ENCODE peak calls at places on chromosome 12, in nine cellular contexts. One of them, this sample, is unnamed.
A peak's percentile ranks its signal among the peaks of the same experiment; 100 is the strongest.

GRCh38 chr12:124460771-124461170 is 106.6 kb downstream of the NCOR2 start:
- DNase-seq in COLO829: no peak
- DNase-seq in activated CD8-positive, alpha-beta memory T cell treated with anti-CD3 and anti-CD28 coated beads for 4 hours: no peak
- DNase-seq in stimulated activated CD4-positive, alpha-beta T cell treated with anti-CD3 and anti-CD28 coated beads, TNF-alpha, amount 100 ng/mL, for 48 hours: no peak
- DNase-seq in lower leg skin: no peak
- DNase-seq in NCI-H524 treated with DMSO at 0.1 percent for 48 hours: no peak
- DNase-seq in CD8-positive, alpha-beta memory T cell: no peak
- DNase-seq in tibial nerve: no peak
- DNase-seq in fibroblast of the aortic adventitia: no peak
- DNase-seq in this sample: no peak

GRCh38 chr12:56128669-56129209 is 672 bp downstream of the ESYT1 start:
- DNase-seq in NCI-H524 treated with DMSO at 0.1 percent for 48 hours: no peak
- DNase-seq in lower leg skin: peak; percentile 92
- DNase-seq in activated CD8-positive, alpha-beta memory T cell treated with anti-CD3 and anti-CD28 coated beads for 4 hours: no peak
- DNase-seq in tibial nerve: peak; percentile 30
- DNase-seq in COLO829: no peak
- DNase-seq in stimulated activated CD4-positive, alpha-beta T cell treated with anti-CD3 and anti-CD28 coated beads, TNF-alpha, amount 100 ng/mL, for 48 hours: no peak
- DNase-seq in CD8-positive, alpha-beta memory T cell: peak; percentile 49
- DNase-seq in fibroblast of the aortic adventitia: peak; percentile 31
- DNase-seq in this sample: no peak

GRCh38 chr12:84463756-84464495 is 448.7 kb downstream of the SLC6A15 start:
- DNase-seq in lower leg skin: no peak
- DNase-seq in COLO829: no peak
- DNase-seq in activated CD8-positive, alpha-beta memory T cell treated with anti-CD3 and anti-CD28 coated beads for 4 hours: no peak
- DNase-seq in stimulated activated CD4-positive, alpha-beta T cell treated with anti-CD3 and anti-CD28 coated beads, TNF-alpha, amount 100 ng/mL, for 48 hours: no peak
- DNase-seq in tibial nerve: no peak
- DNase-seq in CD8-positive, alpha-beta memory T cell: no peak
- DNase-seq in NCI-H524 treated with DMSO at 0.1 percent for 48 hours: no peak
- DNase-seq in fibroblast of the aortic adventitia: peak; percentile 82
- DNase-seq in this sample: no peak

GRCh38 chr12:32053881-32054624 is 52.6 kb upstream of the BICD1 start:
- DNase-seq in CD8-positive, alpha-beta memory T cell: no peak
- DNase-seq in stimulated activated CD4-positive, alpha-beta T cell treated with anti-CD3 and anti-CD28 coated beads, TNF-alpha, amount 100 ng/mL, for 48 hours: no peak
- DNase-seq in lower leg skin: peak; percentile 21
- DNase-seq in tibial nerve: no peak
- DNase-seq in activated CD8-positive, alpha-beta memory T cell treated with anti-CD3 and anti-CD28 coated beads for 4 hours: no peak
- DNase-seq in fibroblast of the aortic adventitia: no peak
- DNase-seq in NCI-H524 treated with DMSO at 0.1 percent for 48 hours: no peak
- DNase-seq in COLO829: no peak
- DNase-seq in this sample: no peak

GRCh38 chr12:104566244-104566993 is 109.7 kb downstream of the CHST11 start:
- DNase-seq in activated CD8-positive, alpha-beta memory T cell treated with anti-CD3 and anti-CD28 coated beads for 4 hours: no peak
- DNase-seq in COLO829: no peak
- DNase-seq in CD8-positive, alpha-beta memory T cell: no peak
- DNase-seq in lower leg skin: no peak
- DNase-seq in tibial nerve: no peak
- DNase-seq in NCI-H524 treated with DMSO at 0.1 percent for 48 hours: no peak
- DNase-seq in fibroblast of the aortic adventitia: no peak
- DNase-seq in stimulated activated CD4-positive, alpha-beta T cell treated with anti-CD3 and anti-CD28 coated beads, TNF-alpha, amount 100 ng/mL, for 48 hours: peak; percentile 40
- DNase-seq in this sample: no peak

GRCh38 chr12:100234166-100234565 is 32.7 kb downstream of the DEPDC4 start:
- DNase-seq in stimulated activated CD4-positive, alpha-beta T cell treated with anti-CD3 and anti-CD28 coated beads, TNF-alpha, amount 100 ng/mL, for 48 hours: no peak
- DNase-seq in NCI-H524 treated with DMSO at 0.1 percent for 48 hours: no peak
- DNase-seq in fibroblast of the aortic adventitia: peak; percentile 60
- DNase-seq in lower leg skin: no peak
- DNase-seq in CD8-positive, alpha-beta memory T cell: no peak
- DNase-seq in activated CD8-positive, alpha-beta memory T cell treated with anti-CD3 and anti-CD28 coated beads for 4 hours: no peak
- DNase-seq in COLO829: no peak
- DNase-seq in tibial nerve: peak; percentile 36
- DNase-seq in this sample: no peak

GRCh38 chr12:109475993-109476806 is 900 bp downstream of the KCTD10 start:
- DNase-seq in tibial nerve: no peak
- DNase-seq in lower leg skin: no peak
- DNase-seq in fibroblast of the aortic adventitia: peak; percentile 38
- DNase-seq in COLO829: no peak
- DNase-seq in NCI-H524 treated with DMSO at 0.1 percent for 48 hours: no peak
- DNase-seq in CD8-positive, alpha-beta memory T cell: no peak
- DNase-seq in stimulated activated CD4-positive, alpha-beta T cell treated with anti-CD3 and anti-CD28 coated beads, TNF-alpha, amount 100 ng/mL, for 48 hours: no peak
- DNase-seq in activated CD8-positive, alpha-beta memory T cell treated with anti-CD3 and anti-CD28 coated beads for 4 hours: no peak
- DNase-seq in this sample: no peak

GRCh38 chr12:46364777-46365580 is 7.6 kb downstream of the SLC38A2 start:
- DNase-seq in CD8-positive, alpha-beta memory T cell: no peak
- DNase-seq in lower leg skin: no peak
- DNase-seq in NCI-H524 treated with DMSO at 0.1 percent for 48 hours: no peak
- DNase-seq in tibial nerve: peak; percentile 73
- DNase-seq in activated CD8-positive, alpha-beta memory T cell treated with anti-CD3 and anti-CD28 coated beads for 4 hours: no peak
- DNase-seq in fibroblast of the aortic adventitia: peak; percentile 86
- DNase-seq in COLO829: peak; percentile 62
- DNase-seq in stimulated activated CD4-positive, alpha-beta T cell treated with anti-CD3 and anti-CD28 coated beads, TNF-alpha, amount 100 ng/mL, for 48 hours: no peak
- DNase-seq in this sample: no peak

GRCh38 chr12:94704452-94704871 is 54.1 kb upstream of the TMCC3 start:
- DNase-seq in COLO829: no peak
- DNase-seq in fibroblast of the aortic adventitia: peak; percentile 86
- DNase-seq in CD8-positive, alpha-beta memory T cell: no peak
- DNase-seq in lower leg skin: no peak
- DNase-seq in stimulated activated CD4-positive, alpha-beta T cell treated with anti-CD3 and anti-CD28 coated beads, TNF-alpha, amount 100 ng/mL, for 48 hours: no peak
- DNase-seq in tibial nerve: no peak
- DNase-seq in NCI-H524 treated with DMSO at 0.1 percent for 48 hours: no peak
- DNase-seq in activated CD8-positive, alpha-beta memory T cell treated with anti-CD3 and anti-CD28 coated beads for 4 hours: no peak
- DNase-seq in this sample: no peak

This sample was measured in activated T-helper 1 cell treated with anti-CD3 and anti-CD28 coated beads, Interleukin-2, amount 50 U/mL, for 16 hours.